ENCODE peak calls at places on chromosomes 4 and X, in seven cellular contexts. H is ovary, D is sigmoid colon, N is transverse colon, P is tibial nerve, Q is stomach, W is A549. U is an unnamed sample.

GRCh38 chrX:74291964-74292891 is 11.8 kb upstream of the ZCCHC13 start:
- DNase-seq in H (peak; percentile 78), D (peak; percentile 95), N (peak; percentile 89), P (peak; percentile 84), Q (peak; percentile 86), W (peak; percentile 77), U (peak; percentile 91)

GRCh38 chrX:80181079-80181478 is 166.5 kb downstream of the TBX22 start:
- DNase-seq in H (no peak), D (no peak), N (no peak), P (no peak), Q (no peak), W (no peak), U (no peak)

GRCh38 chrX:103157511-103158316 is 57.2 kb upstream of the BEX4 start:
- DNase-seq in H (no peak), D (no peak), N (no peak), P (peak; percentile 17), Q (no peak), W (peak; percentile 25), U (no peak)

GRCh38 chrX:118961866-118962560 is 12.4 kb upstream of the LONRF3 start:
- DNase-seq in H (no peak), D (no peak), N (no peak), P (no peak), Q (no peak), W (no peak), U (no peak)

GRCh38 chr4:155602351-155603140 is 64.1 kb upstream of the GUCY1A1 start:
- DNase-seq in H (no peak), D (no peak), N (no peak), P (no peak), Q (no peak), W (no peak), U (no peak)

GRCh38 chr4:158243071-158243470 is 32.8 kb downstream of the TMEM144 start:
- DNase-seq in H (no peak), D (no peak), N (no peak), P (no peak), Q (no peak), W (no peak), U (no peak)

GRCh38 chr4:17285747-17286146 is 226.1 kb downstream of the QDPR start:
- DNase-seq in H (no peak), D (no peak), N (no peak), P (no peak), Q (no peak), W (no peak), U (no peak)

GRCh38 chr4:91127891-91128290 is 1000.7 kb downstream of the CCSER1 start:
- DNase-seq in H (no peak), D (no peak), N (no peak), P (no peak), Q (no peak), W (no peak), U (no peak)

GRCh38 chrX:129777218-129777768 is 2.5 kb upstream of the SASH3 start:
- DNase-seq in H (no peak), D (no peak), N (peak; percentile 75), P (no peak), Q (peak; percentile 71), W (no peak), U (peak; percentile 75)

GRCh38 chr4:67549123-67549522 is 3.8 kb upstream of the CENPC start:
- DNase-seq in H (no peak), D (no peak), N (no peak), P (no peak), Q (no peak), W (no peak), U (no peak)

GRCh38 chr4:122739174-122739573 is 6.7 kb downstream of the BBS12 start:
- DNase-seq in H (no peak), D (no peak), N (no peak), P (no peak), Q (no peak), W (no peak), U (no peak)

GRCh38 chrX:34509394-34509793 is 147.7 kb downstream of the TMEM47 start:
- DNase-seq in H (no peak), D (no peak), N (no peak), P (no peak), Q (no peak), W (no peak), U (no peak)

DNA sequence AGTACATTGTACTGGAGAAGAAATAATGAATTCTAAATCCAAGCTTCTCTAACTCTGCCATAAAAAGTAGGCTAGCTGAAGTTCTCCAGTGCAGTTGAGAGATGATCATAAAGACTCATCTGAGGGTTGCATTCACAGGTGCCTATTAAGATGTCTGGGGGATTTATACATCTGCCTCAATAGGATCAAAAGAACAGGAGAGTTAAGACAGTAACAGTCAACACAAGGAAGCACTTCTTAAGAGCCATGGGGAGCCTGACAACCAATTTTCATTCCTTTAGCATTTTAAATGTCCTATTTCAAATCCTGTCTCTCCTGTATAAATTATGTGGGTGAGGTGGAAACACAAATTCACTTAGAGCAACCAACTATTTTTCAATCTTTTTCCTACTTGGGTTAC is 432.4 kb upstream of the NWD2 start:
- DNase-seq in H (no peak), D (no peak), N (no peak), P (no peak), Q (no peak), W (no peak), U (no peak)
- TF ChIP-seq EP300 in H (no peak), D (no peak), N (no peak), P (no peak), Q (no peak), W (no peak), U (no peak)

DNA sequence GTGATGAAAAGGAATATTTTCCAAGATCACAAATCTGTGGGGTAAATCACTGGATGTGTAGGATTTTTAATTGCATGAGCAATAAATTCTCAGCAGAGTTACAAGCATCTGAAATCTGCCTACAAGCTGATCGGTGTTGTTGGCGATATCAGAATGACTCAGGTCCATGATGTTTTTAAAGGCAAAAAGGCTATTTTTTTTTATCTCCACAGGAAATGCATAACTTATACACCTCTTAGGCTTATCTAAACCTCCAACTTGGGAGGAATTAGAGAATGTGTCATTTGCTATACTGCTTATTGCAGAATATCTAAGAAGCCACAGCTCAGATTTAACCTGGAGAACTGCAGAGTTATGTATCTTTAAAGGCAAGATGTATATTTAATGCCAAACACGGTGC is 61.6 kb downstream of the KIT start:
- DNase-seq in H (no peak), D (no peak), N (no peak), P (no peak), Q (no peak), W (no peak), U (no peak)
- TF ChIP-seq EP300 in H (no peak), D (no peak), N (no peak), P (no peak), Q (no peak), W (no peak), U (no peak)

DNA sequence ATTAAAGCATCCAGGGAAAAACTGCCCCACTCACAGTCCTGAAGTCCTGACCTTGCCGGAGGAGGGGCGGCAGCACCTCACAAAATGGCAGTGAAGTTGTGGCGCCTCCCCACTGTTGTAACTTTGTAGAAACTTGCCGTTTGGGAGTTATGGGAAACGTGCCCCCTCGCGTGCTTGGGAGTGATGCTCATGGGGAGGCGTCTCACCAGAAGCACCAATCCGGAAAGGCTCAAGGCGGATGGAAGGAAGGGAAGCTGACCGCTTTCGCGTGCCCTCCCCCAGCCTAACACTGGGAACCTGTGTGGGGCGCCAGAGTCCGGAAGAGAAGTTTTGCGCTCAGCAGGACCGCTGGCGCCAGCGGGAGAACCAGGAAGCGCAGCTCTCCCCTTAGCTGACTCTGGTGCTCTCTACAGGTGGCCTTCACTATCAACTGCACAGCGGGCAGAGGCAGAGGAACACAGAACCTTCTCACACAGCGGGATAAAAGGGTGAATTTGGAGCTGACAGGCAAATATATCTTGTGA is at the start of the genes CT45A10 and SAGE1:
- DNase-seq in H (no peak), D (no peak), N (no peak), P (no peak), Q (no peak), W (no peak), U (no peak)
- TF ChIP-seq EP300 in H (no peak), D (no peak), N (no peak), P (no peak), Q (no peak), W (no peak), U (no peak)

DNA sequence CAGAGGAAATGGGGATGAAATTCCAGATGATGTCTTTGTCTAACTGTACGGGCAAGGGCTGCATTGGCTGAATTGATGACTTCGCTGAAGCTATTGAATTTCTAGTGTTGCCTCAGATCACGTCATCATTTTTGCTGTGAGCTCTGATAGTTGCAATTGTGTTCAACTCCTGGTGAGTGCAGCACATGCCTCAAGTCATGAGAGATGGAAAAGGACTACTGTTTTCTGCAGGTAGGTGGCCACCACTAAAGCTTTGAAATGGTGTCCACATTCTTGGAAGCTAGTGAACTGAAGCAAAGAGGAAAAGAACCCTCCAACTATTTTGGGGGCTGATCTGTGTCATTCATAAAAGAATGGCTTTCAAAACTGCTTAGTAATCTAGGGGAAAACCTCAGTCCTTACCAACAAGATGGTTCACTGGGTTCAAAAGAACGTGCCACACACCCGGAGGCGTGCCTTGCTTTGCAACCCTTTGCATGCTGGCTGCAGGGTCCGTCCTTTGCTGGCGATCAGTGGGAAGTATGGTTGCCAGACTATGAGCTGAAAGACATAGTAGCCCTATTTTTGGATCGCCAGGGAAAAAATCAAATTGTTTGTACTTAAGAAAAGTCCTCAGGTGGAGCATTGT is 88.1 kb upstream of the STOX2 start:
- DNase-seq in H (no peak), D (no peak), N (no peak), P (no peak), Q (no peak), W (no peak), U (no peak)
- TF ChIP-seq EP300 in H (no peak), D (no peak), N (no peak), P (no peak), Q (no peak), W (no peak), U (no peak)

GRCh38 chrX:40122487-40122886 is 24.7 kb upstream of the BCOR start:
- DNase-seq in H (no peak), D (no peak), N (no peak), P (no peak), Q (no peak), W (no peak), U (no peak)

GRCh38 chrX:40120838-40121580 is 23.3 kb upstream of the BCOR start:
- DNase-seq in H (no peak), D (no peak), N (no peak), P (no peak), Q (no peak), W (no peak), U (no peak)

GRCh38 chrX:40121618-40122017 is 23.9 kb upstream of the BCOR start:
- DNase-seq in H (no peak), D (no peak), N (no peak), P (no peak), Q (no peak), W (no peak), U (no peak)

GRCh38 chrX:40116925-40117324 is 19.2 kb upstream of the BCOR start:
- DNase-seq in H (no peak), D (no peak), N (no peak), P (no peak), Q (no peak), W (no peak), U (no peak)

DNA sequence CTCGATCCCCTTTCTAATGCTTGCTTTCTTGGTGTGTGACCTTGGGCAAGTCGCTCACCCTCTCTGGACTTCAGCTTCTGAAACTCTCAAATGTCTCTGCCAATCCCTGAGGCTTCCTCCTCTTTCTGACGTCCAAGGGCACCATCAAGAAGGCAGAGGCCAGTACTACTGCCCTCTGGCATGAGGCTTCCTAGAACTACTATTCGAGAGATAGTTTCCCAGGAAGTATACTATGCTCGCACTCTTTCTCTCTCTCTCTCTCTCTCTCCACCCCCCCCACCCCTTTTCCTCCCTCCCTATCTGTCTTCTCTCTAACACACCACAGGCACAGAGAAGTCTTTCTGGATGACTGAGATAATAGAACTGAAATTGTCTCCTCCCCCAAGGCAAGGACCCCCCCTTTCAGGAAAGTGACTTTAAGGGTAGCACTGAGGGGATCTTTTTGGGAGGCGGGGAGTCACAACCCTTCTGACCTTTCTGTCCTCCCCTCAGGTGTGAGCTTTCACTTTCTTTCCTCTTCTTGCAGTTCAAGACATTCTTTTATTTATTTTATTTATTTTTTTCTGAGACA is 20.0 kb upstream of the BCOR start:
- DNase-seq in H (no peak), D (no peak), N (no peak), P (no peak), Q (no peak), W (no peak), U (no peak)
- TF ChIP-seq EP300 in H (no peak), D (no peak), N (no peak), P (no peak), Q (no peak), W (no peak), U (no peak)

U was measured in upper lobe of left lung.